ENCODE peak calls at places on chromosomes 7 and 10, in four cellular contexts. I is GM12878, U is IMR-90, C is K562. P is an unnamed sample.

GRCh38 chr10:44386546-44387052 is 1.7 kb upstream of the CXCL12 start:
- DNase-seq in I (no peak), U (peak), C (peak), P (peak)

GRCh38 chr10:13095094-13095493 is 4.9 kb upstream of the OPTN start:
- DNase-seq in I (no peak), U (no peak), C (no peak), P (no peak)

GRCh38 chr10:114380060-114380459 is 24.2 kb downstream of the AFAP1L2 start:
- DNase-seq in I (no peak), U (no peak), C (no peak), P (no peak)

GRCh38 chr10:35607475-35608316 is 2.6 kb downstream of the GJD4 start:
- DNase-seq in I (no peak), U (no peak), C (no peak), P (no peak)

GRCh38 chr7:28089120-28089714 is 91.4 kb downstream of the JAZF1 start:
- DNase-seq in I (no peak), U (no peak), C (no peak), P (no peak)

GRCh38 chr10:131905279-131905595 is 4.4 kb downstream of the PPP2R2D start:
- DNase-seq in I (no peak), U (no peak), C (no peak), P (no peak)

GRCh38 chr10:21497177-21497807 is 28.2 kb downstream of the SKIDA1 start:
- DNase-seq in I (no peak), U (peak), C (no peak), P (no peak)

GRCh38 chr7:8379264-8379663 is 54.1 kb upstream of the NXPH1 start:
- DNase-seq in I (no peak), U (no peak), C (no peak), P (no peak)

GRCh38 chr10:14782691-14783363 is 8.1 kb upstream of the FAM107B start:
- DNase-seq in I (no peak), U (no peak), C (no peak), P (no peak)

DNA sequence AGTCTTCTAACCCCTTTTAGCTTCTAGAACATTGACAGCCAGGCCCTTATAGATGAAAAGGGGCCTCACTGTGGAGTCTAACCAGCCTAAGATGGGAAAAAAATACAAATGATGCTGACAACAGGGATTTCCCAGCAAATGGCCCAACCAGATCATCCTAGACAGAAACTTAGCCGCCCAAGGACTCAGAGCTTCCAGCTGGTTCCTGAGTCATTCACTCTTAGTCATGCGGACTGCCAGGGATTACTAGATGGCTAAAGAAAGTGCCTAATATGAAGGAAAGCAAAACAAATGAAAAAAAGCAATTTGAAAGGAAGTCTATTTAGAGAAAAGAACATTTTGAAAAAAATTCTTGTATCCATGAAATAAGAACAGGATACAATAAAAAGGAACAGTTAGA is 23.7 kb downstream of the TSPAN14 start:
- DNase-seq in I (no peak), U (peak), C (no peak), P (no peak)
- TF ChIP-seq CHD1 in I (no peak), U (no peak), C (no peak), P (no peak)

DNA sequence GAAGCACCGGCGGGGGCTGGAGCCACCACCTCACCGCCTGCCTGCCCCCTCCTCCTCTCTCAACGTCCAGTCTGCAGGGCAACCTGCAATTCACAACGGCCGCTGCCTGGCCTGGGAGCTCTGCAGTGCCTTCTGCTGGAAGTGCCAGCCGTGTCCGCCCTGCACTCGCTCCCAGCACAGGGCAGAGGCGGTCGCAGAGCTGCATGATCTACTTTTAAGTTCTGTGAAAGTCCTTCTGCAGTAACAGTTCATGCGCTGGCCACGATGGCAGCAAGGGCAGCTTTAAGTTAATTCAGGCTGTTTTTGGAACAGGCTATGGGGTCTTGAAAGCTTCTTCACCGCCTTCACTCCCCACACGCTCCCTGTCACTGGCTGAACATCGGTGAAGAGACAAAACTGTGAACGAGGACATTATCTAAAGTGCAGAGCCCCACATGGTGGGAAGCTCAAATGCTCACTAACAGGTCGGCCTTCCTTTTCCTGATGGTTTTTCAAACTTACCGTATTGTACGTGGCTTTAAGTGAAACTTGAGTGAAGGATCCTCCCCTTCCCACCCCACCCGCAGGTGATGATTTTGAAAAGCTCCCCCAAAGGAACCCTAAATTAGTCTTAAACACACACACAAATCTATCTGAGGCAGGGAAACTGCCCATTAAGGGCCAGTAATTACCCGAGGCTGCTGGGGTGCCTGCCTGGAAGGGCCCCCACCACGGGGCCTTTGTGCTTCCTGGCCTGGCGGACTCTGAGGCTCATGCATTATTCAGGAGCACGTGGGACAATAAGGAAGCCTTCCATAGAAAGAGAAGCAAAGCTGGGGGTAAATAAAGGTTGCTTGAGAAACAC is 504.3 kb downstream of the DNAJB6 start:
- DNase-seq in I (no peak), U (no peak), C (no peak), P (peak)
- TF ChIP-seq CHD1 in I (no peak), U (no peak), C (no peak), P (no peak)

DNA sequence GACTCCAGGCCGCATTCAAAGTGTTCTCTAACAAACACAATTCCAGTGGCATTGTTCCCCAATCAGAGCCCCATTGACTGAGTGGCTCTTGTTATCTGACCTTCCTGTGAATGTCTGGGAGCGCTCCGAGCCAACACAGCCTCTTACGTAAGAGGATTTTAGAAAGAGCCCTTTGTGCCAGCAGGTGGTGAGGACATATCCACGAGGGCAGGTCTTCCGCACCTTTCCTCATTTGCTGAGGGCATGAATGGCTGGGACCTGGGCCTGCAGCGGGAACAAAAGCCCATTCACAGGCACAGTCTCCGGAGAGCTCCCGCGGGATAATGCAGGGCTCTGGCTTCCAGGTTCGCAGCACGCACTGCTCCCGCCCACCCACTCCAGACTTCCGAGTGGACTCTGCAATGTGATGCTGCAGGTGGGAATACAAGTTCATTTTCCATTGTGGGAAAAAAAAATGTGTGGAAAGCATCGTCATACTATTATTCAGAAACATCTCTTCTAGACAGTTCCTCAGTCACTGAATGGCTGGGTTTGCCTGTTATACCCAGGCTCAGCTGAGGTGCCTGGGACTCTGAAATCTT is 295.0 kb upstream of the IGFBP3 start:
- DNase-seq in I (no peak), U (no peak), C (no peak), P (no peak)
- TF ChIP-seq CHD1 in I (no peak), U (no peak), C (no peak), P (no peak)

GRCh38 chr10:129860396-129860795 is 103.7 kb downstream of the EBF3 start:
- DNase-seq in I (no peak), U (no peak), C (no peak), P (no peak)

GRCh38 chr10:129859536-129859935 is 104.5 kb downstream of the EBF3 start:
- DNase-seq in I (no peak), U (no peak), C (no peak), P (no peak)

GRCh38 chr10:129863231-129863663 is 100.8 kb downstream of the EBF3 start:
- DNase-seq in I (no peak), U (no peak), C (no peak), P (no peak)

GRCh38 chr10:129864082-129864481 is 100.0 kb downstream of the EBF3 start:
- DNase-seq in I (no peak), U (no peak), C (no peak), P (no peak)

DNA sequence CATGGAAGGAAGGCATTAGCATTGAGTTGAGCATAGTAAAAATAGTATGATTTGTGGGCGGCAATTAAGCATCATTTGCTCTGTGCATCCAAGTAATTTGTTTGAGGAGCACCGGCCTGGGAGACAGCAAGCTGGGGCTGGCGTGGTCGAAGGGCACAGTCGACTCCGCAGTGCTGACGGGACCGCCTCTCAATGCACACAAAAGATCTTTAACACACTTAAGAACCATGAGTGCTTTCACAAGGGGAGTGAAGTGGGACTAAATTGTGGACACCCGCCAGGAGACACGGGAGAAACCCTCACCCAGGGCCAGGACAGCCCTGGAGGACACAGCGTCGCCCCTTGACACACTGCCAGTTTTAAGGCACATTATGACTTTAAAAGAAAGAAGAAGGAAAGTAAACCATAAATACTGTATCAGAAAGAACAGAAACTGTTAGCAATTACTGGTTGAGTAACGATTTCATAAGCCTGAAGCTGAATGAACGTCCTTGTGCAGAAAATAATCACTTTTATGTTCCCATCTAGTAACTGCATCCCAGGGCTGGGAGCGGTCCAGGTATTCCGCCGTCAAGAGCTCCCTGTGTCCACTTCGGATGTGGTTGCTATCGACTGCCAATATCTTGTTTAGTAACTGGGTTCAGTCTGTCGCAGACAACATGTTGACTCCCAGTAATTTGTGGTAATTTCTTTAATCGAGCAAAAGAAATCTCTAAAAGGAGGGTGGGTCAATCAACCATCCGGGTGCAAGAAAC is 102.1 kb downstream of the EBF3 start:
- DNase-seq in I (no peak), U (no peak), C (no peak), P (no peak)
- TF ChIP-seq CHD1 in I (no peak), U (no peak), C (no peak), P (no peak)